ENCODE peak calls at places on chromosomes 16 and 17, in eight cellular contexts. G, F, L, Y, K, E, T and Z are unnamed samples.

GRCh38 chr17:19867654-19868395 is at the start of gene ULK2:
- DNase-seq in L (peak), K (peak), E (peak), F (peak), T (peak), Y (no peak), G (peak), Z (peak)

GRCh38 chr17:17663160-17664072 is 17.8 kb upstream of the RAI1 start:
- DNase-seq in T (peak), E (peak), F (peak), K (peak), L (peak), Y (peak), G (peak), Z (peak)

GRCh38 chr16:15888072-15888976 is at the start of gene CEP20:
- DNase-seq in K (peak), Y (peak), L (peak), T (peak), F (peak), G (peak), E (peak), Z (peak)

GRCh38 chr17:51079049-51079448 is 41.6 kb downstream of the SPAG9 start:
- DNase-seq in K (peak), T (no peak), G (no peak), L (no peak), Y (no peak), F (peak), E (no peak), Z (no peak)

GRCh38 chr16:77723108-77723514 is 797 bp downstream of the NUDT7 start:
- DNase-seq in Y (no peak), L (peak), E (no peak), T (no peak), K (peak), F (peak), G (no peak), Z (no peak)

GRCh38 chr17:64420143-64420670 is 28.7 kb upstream of the MILR1 start:
- DNase-seq in E (no peak), Y (peak), K (peak), T (peak), F (peak), L (peak), G (peak), Z (peak)

GRCh38 chr17:42179911-42180410 is 981 bp downstream of the KCNH4 start:
- DNase-seq in T (no peak), K (peak), L (peak), Y (no peak), G (peak), E (no peak), F (peak), Z (peak)

GRCh38 chr17:59331929-59332889 is 754 bp downstream of the YPEL2 start:
- DNase-seq in Y (no peak), T (peak), F (no peak), G (peak), K (no peak), E (peak), L (peak), Z (peak)